ENCODE peak calls at places on chromosomes 2 and 18, in seven cellular contexts. U is heart right ventricle, F is left ventricle myocardium inferior, E is brain microvascular endothelial cell, I is fibroblast of the aortic adventitia, J is foreskin fibroblast, Z is cardiac muscle cell. N is an unnamed sample.

GRCh38 chr18:45617284-45617683 is 2.0 kb downstream of the SLC14A2 start:
- DNase-seq in I (peak; percentile 95), J (peak; percentile 85), Z (no peak), U (peak; percentile 76), E (peak; percentile 72), F (peak; percentile 78), N (peak; percentile 71)

GRCh38 chr2:191802180-191802579 is 44.7 kb downstream of the CAVIN2 start:
- DNase-seq in I (no peak), E (no peak), Z (no peak), J (no peak), U (no peak), F (no peak), N (no peak)

GRCh38 chr2:241199286-241199685 is 10.8 kb downstream of the ANO7 start:
- DNase-seq in J (no peak), U (no peak), I (no peak), Z (no peak), F (no peak), E (no peak), N (no peak)

GRCh38 chr2:130826419-130826818 is 10.3 kb upstream of the ARHGEF4 start:
- DNase-seq in F (no peak), I (no peak), E (no peak), U (no peak), J (no peak), Z (no peak), N (no peak)

GRCh38 chr2:71790261-71791038 is 337.1 kb downstream of the DYSF start:
- DNase-seq in Z (no peak), J (no peak), U (no peak), I (no peak), E (no peak), F (no peak), N (no peak)

GRCh38 chr18:9082763-9083510 is 19.6 kb upstream of the NDUFV2 start:
- DNase-seq in J (no peak), I (no peak), U (no peak), F (no peak), E (no peak), Z (no peak), N (no peak)

GRCh38 chr2:224369028-224369632 is 32.8 kb downstream of the FAM124B start:
- DNase-seq in E (peak; percentile 20), F (no peak), I (peak; percentile 71), U (no peak), J (peak; percentile 34), Z (peak; percentile 72), N (peak; percentile 65)

GRCh38 chr2:43383533-43383932 is 157.1 kb upstream of the ZFP36L2 start:
- DNase-seq in E (no peak), F (no peak), I (no peak), U (no peak), Z (no peak), J (no peak), N (no peak)

GRCh38 chr18:79986726-79987125 is 1.6 kb downstream of the TXNL4A start:
- DNase-seq in U (no peak), J (no peak), F (no peak), Z (no peak), E (no peak), I (no peak), N (no peak)

GRCh38 chr18:79983793-79984192 is 4.6 kb downstream of the TXNL4A start:
- DNase-seq in Z (no peak), F (no peak), I (no peak), U (no peak), J (no peak), E (no peak), N (no peak)

GRCh38 chr18:79983253-79983652 is 5.1 kb downstream of the TXNL4A start:
- DNase-seq in U (no peak), J (no peak), Z (no peak), F (no peak), E (no peak), I (peak; percentile 28), N (no peak)

GRCh38 chr18:79987566-79987965 is 797 bp downstream of the TXNL4A start:
- DNase-seq in Z (no peak), F (no peak), J (no peak), U (no peak), E (no peak), I (peak; percentile 23), N (peak; percentile 16)

DNA sequence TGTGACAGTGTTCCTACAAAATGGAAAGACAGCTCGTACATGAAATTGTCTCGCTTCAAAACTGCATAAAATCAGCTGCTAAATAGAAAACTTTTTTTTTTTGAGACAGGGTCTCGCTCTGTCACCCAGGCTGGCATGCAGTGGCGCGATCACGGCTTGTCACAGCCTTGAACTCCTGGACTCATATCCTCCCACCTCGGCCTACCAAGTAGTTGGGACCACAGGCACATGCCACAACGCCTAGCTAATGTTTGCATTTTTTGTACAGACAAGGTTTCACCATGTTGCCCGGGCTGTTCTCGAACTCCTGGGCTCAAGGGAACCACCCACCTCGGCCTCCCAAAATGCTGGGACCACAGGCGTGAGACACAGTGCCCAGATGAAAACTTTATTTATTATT is 3.2 kb downstream of the TXNL4A start:
- DNase-seq in J (no peak), Z (no peak), U (no peak), F (no peak), E (no peak), I (no peak), N (no peak)
- H3K4me3 ChIP-seq in J (no peak overlapping the region), Z (no peak overlapping the region), U (no peak overlapping the region), F (no peak overlapping the region), E (no peak overlapping the region), I (no peak overlapping the region), N (no peak overlapping the region)

GRCh38 chr2:65999790-66000189 is 435.1 kb upstream of the MEIS1 start:
- DNase-seq in I (no peak), Z (no peak), J (no peak), E (no peak), F (no peak), U (no peak), N (no peak)
- TF ChIP-seq CTCF in I (no peak), Z (no peak), J (no peak), E (no peak), F (no peak), U (no peak), N (no peak)

GRCh38 chr2:88832992-88833389 is 141.5 kb downstream of the RPIA start:
- DNase-seq in I (no peak), Z (no peak), U (no peak), J (no peak), F (no peak), E (no peak), N (no peak)

GRCh38 chr2:88832256-88832991 is 141.0 kb downstream of the RPIA start:
- DNase-seq in F (no peak), E (no peak), J (no peak), U (no peak), I (no peak), Z (no peak), N (no peak)

GRCh38 chr2:88835726-88836125 is 144.3 kb downstream of the RPIA start:
- DNase-seq in Z (no peak), E (no peak), I (no peak), F (no peak), J (no peak), U (no peak), N (no peak)

GRCh38 chr2:88834866-88835265 is 143.4 kb downstream of the RPIA start:
- DNase-seq in U (no peak), I (no peak), J (no peak), F (no peak), Z (no peak), E (no peak), N (no peak)

DNA sequence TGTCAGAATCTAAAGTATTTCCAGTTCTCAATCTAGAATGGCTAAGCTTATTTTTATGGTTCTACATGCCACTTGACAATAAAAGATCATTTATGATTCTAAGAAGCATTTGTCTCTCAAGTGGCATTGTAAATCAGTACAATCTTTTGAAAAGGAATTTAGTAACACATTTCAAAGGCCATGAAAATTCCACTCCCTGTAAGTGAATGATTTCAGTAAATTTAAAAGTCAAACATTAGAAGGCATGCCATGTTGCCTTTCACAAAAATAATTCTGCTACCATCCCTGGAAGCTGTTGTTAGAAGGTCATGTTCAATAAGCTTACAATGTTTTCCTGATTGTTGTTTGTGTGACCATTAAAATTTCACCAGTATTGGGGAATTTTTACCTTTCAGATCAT is 142.9 kb downstream of the RPIA start:
- DNase-seq in I (no peak), Z (no peak), E (no peak), U (no peak), F (no peak), J (no peak), N (no peak)
- H3K4me3 ChIP-seq in I (no peak overlapping the region), Z (no peak overlapping the region), E (no peak overlapping the region), U (no peak overlapping the region), F (no peak overlapping the region), J (no peak overlapping the region), N (no peak overlapping the region)

DNA sequence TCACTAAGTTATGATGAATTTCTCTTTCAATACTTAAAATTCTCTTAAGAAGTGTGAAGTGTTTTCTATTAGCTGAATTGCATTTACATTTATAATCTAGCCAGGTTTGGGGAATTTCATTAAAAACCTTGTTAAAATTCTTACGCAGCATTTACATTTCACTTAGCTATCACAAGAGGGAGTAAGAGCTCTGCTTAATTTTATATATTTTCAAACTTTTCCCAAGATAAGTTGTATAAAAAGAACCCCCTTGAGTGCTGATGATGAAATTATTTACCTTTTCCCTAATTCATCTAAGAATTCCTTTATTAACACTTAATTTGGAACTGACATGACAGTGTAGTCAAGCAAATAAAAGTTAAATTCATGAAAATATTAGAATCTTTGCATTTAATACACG is 54.2 kb upstream of the ZSWIM2 start:
- DNase-seq in U (no peak), F (no peak), E (no peak), J (no peak), I (peak; percentile 45), Z (no peak), N (peak; percentile 44)
- TF ChIP-seq CTCF in U (peak; percentile 65), F (peak; percentile 54), E (peak; percentile 37), J (peak; percentile 30), I (peak; percentile 49), Z (peak; percentile 45), N (peak; percentile 54)

DNA sequence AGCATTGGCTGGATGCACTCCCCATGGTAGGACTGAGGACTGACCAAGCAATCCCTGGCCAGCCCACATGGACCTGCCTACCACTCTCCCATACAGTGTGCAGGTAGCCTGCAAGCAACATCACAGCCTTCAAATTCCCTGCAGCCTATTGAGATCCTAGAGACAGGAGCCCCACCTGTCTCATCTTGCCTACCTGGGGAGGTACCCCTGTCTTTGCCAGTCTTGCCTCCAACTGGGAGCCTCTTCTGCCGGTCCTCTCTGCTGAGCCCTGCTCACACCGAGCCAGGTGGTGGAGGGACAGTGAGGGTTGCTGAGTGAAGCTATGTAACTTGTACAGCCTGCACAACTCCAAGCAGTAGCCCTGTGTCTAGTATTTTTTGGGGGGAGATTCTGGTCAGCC is 29.9 kb downstream of the TTC32 start:
- DNase-seq in U (no peak), I (no peak), E (no peak), Z (no peak), F (no peak), J (no peak), N (no peak)
- H3K4me3 ChIP-seq in U (no peak overlapping the region), I (no peak overlapping the region), E (no peak overlapping the region), Z (no peak overlapping the region), F (no peak overlapping the region), J (no peak overlapping the region), N (no peak overlapping the region)

GRCh38 chr2:232550351-232551261 is at the start of the genes EIF4E2 and TIGD1:
- DNase-seq in E (peak; percentile 91), I (peak; percentile 91), U (peak; percentile 94), J (peak; percentile 94), F (peak; percentile 94), Z (peak; percentile 97), N (peak; percentile 95)
- TF ChIP-seq CTCF in E (peak; percentile 45), I (peak; percentile 33), U (peak; percentile 49), J (no peak), F (peak; percentile 45), Z (peak; percentile 14), N (no peak)

GRCh38 chr2:95062716-95063400 is 37.4 kb downstream of the MAL start:
- DNase-seq in E (no peak), F (no peak), Z (no peak), I (no peak), U (no peak), J (no peak), N (no peak)
- H3K4me3 ChIP-seq in E (no peak overlapping the region), F (no peak overlapping the region), Z (no peak overlapping the region), I (no peak overlapping the region), U (no peak overlapping the region), J (no peak overlapping the region), N (no peak overlapping the region)

N was measured in fibroblast of pulmonary artery.